ENCODE peak calls at places on chromosome 17, in nine cellular contexts. R is CD8-positive, alpha-beta T cell; G is esophagus squamous epithelium; Q is fibroblast of villous mesenchyme; W is A549; P is brain microvascular endothelial cell; B is testis; E is BJ; Z is Caco-2. Y is an unnamed sample.

GRCh38 chr17:51548125-51548524 is 287.8 kb downstream of the UTP18 start:
- DNase-seq in R (no peak), G (no peak), Q (no peak), W (no peak), P (no peak), B (no peak), E (no peak), Z (no peak), Y (no peak)

GRCh38 chr17:74280093-74280513 is 6.1 kb downstream of the DNAI2 start:
- DNase-seq in R (peak), G (no peak), Q (no peak), W (no peak), P (no peak), B (no peak), E (no peak), Z (no peak), Y (no peak)

GRCh38 chr17:4881761-4882555 is 17.4 kb upstream of the C17orf107 start:
- DNase-seq in R (peak), G (no peak), Q (peak), W (peak), P (peak), B (peak), E (no peak), Z (peak), Y (no peak)

GRCh38 chr17:65231086-65231485 is 93.9 kb downstream of the RGS9 start:
- DNase-seq in R (no peak), G (no peak), Q (no peak), W (peak), P (no peak), B (no peak), E (no peak), Z (no peak), Y (no peak)

GRCh38 chr17:46883871-46884270 is 32.5 kb downstream of the WNT9B start:
- DNase-seq in R (no peak), G (no peak), Q (no peak), W (no peak), P (no peak), B (no peak), E (no peak), Z (no peak), Y (no peak)

GRCh38 chr17:56918916-56919315 is 5.1 kb upstream of the TRIM25 start:
- DNase-seq in R (no peak), G (no peak), Q (peak), W (no peak), P (no peak), B (no peak), E (no peak), Z (no peak), Y (no peak)

GRCh38 chr17:78781339-78782304 is at the start of gene CYTH1:
- DNase-seq in R (no peak), G (no peak), Q (peak), W (peak), P (no peak), B (peak), E (no peak), Z (peak), Y (no peak)

GRCh38 chr17:8670486-8670885 is 40.0 kb upstream of the MYH10 start:
- DNase-seq in R (no peak), G (no peak), Q (peak), W (no peak), P (no peak), B (no peak), E (no peak), Z (no peak), Y (no peak)

GRCh38 chr17:41915566-41915965 is 3.2 kb downstream of the ACLY start:
- DNase-seq in R (no peak), G (no peak), Q (no peak), W (no peak), P (no peak), B (no peak), E (no peak), Z (peak), Y (no peak)

GRCh38 chr17:41914358-41914766 is 4.4 kb downstream of the ACLY start:
- DNase-seq in R (no peak), G (no peak), Q (peak), W (peak), P (peak), B (peak), E (no peak), Z (peak), Y (no peak)

GRCh38 chr17:41912925-41913324 is 5.8 kb downstream of the ACLY start:
- DNase-seq in R (no peak), G (no peak), Q (no peak), W (no peak), P (no peak), B (no peak), E (no peak), Z (no peak), Y (no peak)

GRCh38 chr17:41913798-41914197 is 5.0 kb downstream of the ACLY start:
- DNase-seq in R (no peak), G (no peak), Q (no peak), W (no peak), P (no peak), B (no peak), E (no peak), Z (no peak), Y (no peak)

GRCh38 chr17:41915020-41915419 is 3.7 kb downstream of the ACLY start:
- DNase-seq in R (no peak), G (no peak), Q (no peak), W (no peak), P (no peak), B (no peak), E (no peak), Z (no peak), Y (no peak)
- H3K4me3 ChIP-seq in R (no peak), G (no peak), Q (no peak), W (peak), P (peak), B (no peak), E (no peak), Z (no peak), Y (no peak)

GRCh38 chr17:13230350-13230900 is 212.6 kb upstream of the ELAC2 start:
- DNase-seq in R (no peak), G (no peak), Q (no peak), W (no peak), P (no peak), B (no peak), E (no peak), Z (no peak), Y (no peak)
- TF ChIP-seq CTCF in R (no peak), G (no peak), Q (no peak), W (no peak), P (no peak), B (no peak), E (no peak), Z (no peak), Y (no peak)

GRCh38 chr17:17826942-17827785 is 9.6 kb downstream of the SREBF1 start:
- DNase-seq in R (no peak), G (no peak), Q (no peak), W (no peak), P (no peak), B (no peak), E (no peak), Z (no peak), Y (no peak)

GRCh38 chr17:17824119-17824779 is 12.5 kb downstream of the SREBF1 start:
- DNase-seq in R (no peak), G (no peak), Q (no peak), W (peak), P (no peak), B (no peak), E (no peak), Z (no peak), Y (no peak)

GRCh38 chr17:17826340-17826708 is 10.5 kb downstream of the SREBF1 start:
- DNase-seq in R (no peak), G (no peak), Q (no peak), W (no peak), P (no peak), B (no peak), E (no peak), Z (no peak), Y (no peak)

GRCh38 chr17:17823433-17824118 is 13.2 kb downstream of the SREBF1 start:
- DNase-seq in R (peak), G (peak), Q (peak), W (peak), P (peak), B (peak), E (no peak), Z (peak), Y (no peak)

DNA sequence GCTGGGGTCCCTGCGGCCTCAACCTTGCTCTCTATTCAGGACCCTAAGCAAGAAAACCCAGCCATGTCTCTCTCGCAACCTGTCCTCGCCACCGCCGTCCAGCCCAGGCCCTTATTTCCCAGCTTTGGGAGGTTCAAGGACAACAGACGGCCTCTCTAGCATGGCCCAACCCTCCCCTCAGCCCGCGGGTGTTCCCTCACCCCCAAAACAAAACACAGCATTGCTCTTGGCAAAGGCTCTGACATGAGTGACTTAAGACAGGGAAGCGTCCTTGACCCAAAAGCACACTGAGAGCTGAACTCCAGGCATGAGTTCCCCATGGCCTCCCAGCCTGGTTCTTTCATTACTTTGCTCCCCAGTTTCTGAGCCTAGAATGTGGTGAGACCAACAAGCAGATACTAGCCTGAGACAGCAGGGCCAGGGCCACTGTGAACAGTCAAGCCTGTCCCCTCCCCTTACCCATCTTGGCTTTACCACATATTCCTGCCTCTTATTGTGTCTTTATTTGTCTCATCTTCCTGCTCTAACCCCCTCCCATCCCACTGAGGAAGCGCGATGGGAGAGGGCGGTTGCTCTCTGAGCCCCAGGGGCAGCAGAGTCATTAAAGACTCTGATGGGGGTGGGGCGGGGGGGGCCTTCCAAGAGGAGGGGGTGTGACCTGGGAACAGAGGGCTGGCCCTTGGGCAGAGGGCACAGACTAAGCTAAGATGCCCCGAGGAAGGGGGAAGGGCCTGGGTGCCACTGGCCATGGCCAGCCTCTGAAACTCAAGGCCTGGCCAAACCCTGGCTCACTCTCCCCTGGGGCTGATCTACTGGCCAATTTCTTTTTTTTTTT is 11.8 kb downstream of the SREBF1 start:
- DNase-seq in R (no peak), G (no peak), Q (no peak), W (peak), P (no peak), B (peak), E (no peak), Z (no peak), Y (no peak)
- H3K4me3 ChIP-seq in R (no peak), G (peak), Q (no peak), W (no peak), P (no peak), B (no peak), E (no peak), Z (no peak), Y (no peak)

GRCh38 chr17:7313028-7313889 is 1.9 kb downstream of the GPS2 start:
- DNase-seq in R (no peak), G (no peak), Q (no peak), W (peak), P (no peak), B (no peak), E (no peak), Z (no peak), Y (no peak)
- TF ChIP-seq CTCF in R (no peak), G (no peak), Q (no peak), W (no peak), P (peak), B (no peak), E (no peak), Z (peak), Y (no peak)

DNA sequence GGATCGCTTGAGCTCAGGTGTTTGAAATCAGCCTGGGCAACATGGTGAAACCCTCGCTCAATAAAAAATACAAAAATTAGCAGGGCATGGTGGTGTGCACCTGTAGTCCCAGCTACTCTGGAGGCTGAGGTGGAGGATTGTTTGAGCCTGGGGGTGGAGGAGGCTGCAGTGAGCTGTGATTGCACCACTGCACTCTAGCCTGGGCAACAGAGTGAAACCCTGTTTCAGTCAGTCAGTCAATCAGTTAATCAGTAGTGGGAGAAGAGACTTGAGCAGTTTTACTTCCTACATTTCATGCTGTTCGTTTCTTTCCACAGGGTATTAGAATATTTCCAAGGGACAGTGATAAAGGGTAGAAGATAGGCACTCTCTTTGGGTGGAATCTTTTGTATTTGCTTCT is 8.8 kb downstream of the MAP3K3 start:
- DNase-seq in R (no peak), G (no peak), Q (no peak), W (no peak), P (no peak), B (no peak), E (no peak), Z (no peak), Y (no peak)
- H3K4me3 ChIP-seq in R (no peak), G (no peak), Q (no peak), W (no peak), P (no peak), B (no peak), E (no peak), Z (no peak), Y (no peak)

GRCh38 chr17:2371183-2372130 is 29.4 kb downstream of the MNT start:
- DNase-seq in R (no peak), G (no peak), Q (no peak), W (no peak), P (no peak), B (no peak), E (no peak), Z (no peak), Y (no peak)

GRCh38 chr17:2369039-2369438 is 31.7 kb downstream of the SGSM2 start:
- DNase-seq in R (no peak), G (no peak), Q (no peak), W (no peak), P (no peak), B (no peak), E (no peak), Z (no peak), Y (no peak)

GRCh38 chr17:2370211-2370589 is 30.7 kb downstream of the MNT start:
- DNase-seq in R (no peak), G (no peak), Q (no peak), W (no peak), P (no peak), B (no peak), E (no peak), Z (no peak), Y (no peak)

GRCh38 chr17:2368383-2368782 is 31.1 kb downstream of the SGSM2 start:
- DNase-seq in R (no peak), G (no peak), Q (no peak), W (no peak), P (no peak), B (no peak), E (no peak), Z (no peak), Y (no peak)

DNA sequence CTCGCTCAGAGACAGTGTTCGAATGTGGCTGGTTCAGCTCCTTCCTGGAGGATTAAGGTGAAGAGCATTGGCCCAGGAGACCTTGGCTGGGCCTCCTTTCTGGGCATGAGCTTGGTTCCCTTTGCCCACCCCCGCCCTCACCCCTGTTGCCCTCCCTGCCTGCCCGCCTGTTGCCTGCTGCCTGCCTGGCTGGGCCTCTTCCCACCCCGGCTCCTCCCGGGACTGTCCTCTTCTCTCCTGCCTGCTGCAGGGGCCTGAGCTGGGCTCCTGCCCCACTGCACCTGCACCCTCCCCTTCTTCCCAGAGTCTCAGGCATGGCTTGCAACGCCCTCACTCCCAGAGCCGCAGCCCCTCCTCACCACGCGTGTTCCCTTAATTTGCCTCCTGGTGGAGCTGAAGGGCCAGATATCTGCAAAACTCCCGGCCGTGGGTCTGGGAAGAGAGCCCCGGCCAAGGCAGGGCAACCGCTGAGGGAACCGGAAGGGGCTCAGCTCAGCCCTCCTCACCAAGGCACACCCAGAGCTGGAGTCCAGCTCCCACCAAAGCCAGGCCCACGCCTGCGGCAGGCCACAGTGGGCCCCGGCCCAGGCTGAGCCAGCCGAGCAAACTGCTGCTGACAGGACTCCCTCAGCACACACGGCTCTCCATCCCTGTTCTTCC is 31.2 kb downstream of the MNT start:
- DNase-seq in R (no peak), G (no peak), Q (no peak), W (no peak), P (no peak), B (no peak), E (no peak), Z (peak), Y (no peak)
- TF ChIP-seq CTCF in R (no peak), G (no peak), Q (peak), W (no peak), P (peak), B (no peak), E (peak), Z (no peak), Y (no peak)

Y was measured in AG04449.